ENCODE peak calls at places on chromosomes 2 and 18, in four cellular contexts. One of them, this sample, is unnamed. For H3K27me3, the result is how much of the 10 kb centered on the place peaks cover.

GRCh38 chr2:56410140-56410539 is 226.3 kb downstream of the CCDC85A start:
- DNase-seq in K562: no peak
- DNase-seq in HepG2: no peak
- DNase-seq in sigmoid colon: no peak
- DNase-seq in this sample: no peak

GRCh38 chr2:31058096-31058843 is 80.0 kb downstream of the GALNT14 start:
- DNase-seq in K562: no peak
- DNase-seq in HepG2: no peak
- DNase-seq in sigmoid colon: no peak
- DNase-seq in this sample: peak

GRCh38 chr2:118475622-118476021 is 371.8 kb downstream of the EN1 start:
- DNase-seq in K562: no peak
- DNase-seq in HepG2: no peak
- DNase-seq in sigmoid colon: no peak
- DNase-seq in this sample: no peak

GRCh38 chr2:53827398-53828175 is 32.2 kb downstream of the GPR75 start:
- DNase-seq in K562: no peak
- DNase-seq in HepG2: no peak
- DNase-seq in sigmoid colon: no peak
- DNase-seq in this sample: no peak

GRCh38 chr2:43897492-43897891 is 58.7 kb downstream of the ABCG8 start:
- DNase-seq in K562: no peak
- DNase-seq in HepG2: no peak
- DNase-seq in sigmoid colon: no peak
- DNase-seq in this sample: no peak

GRCh38 chr2:197919487-197919886 is 115.1 kb downstream of the PLCL1 start:
- DNase-seq in K562: no peak
- DNase-seq in HepG2: no peak
- DNase-seq in sigmoid colon: no peak
- DNase-seq in this sample: no peak

GRCh38 chr2:150120271-150120950 is 367.1 kb downstream of the RND3 start:
- DNase-seq in K562: no peak
- DNase-seq in HepG2: no peak
- DNase-seq in sigmoid colon: no peak
- DNase-seq in this sample: no peak

GRCh38 chr18:42069036-42069435 is 114.0 kb downstream of the PIK3C3 start:
- DNase-seq in K562: no peak
- DNase-seq in HepG2: no peak
- DNase-seq in sigmoid colon: no peak
- DNase-seq in this sample: no peak

GRCh38 chr2:102790086-102790453 is 28.2 kb downstream of the TMEM182 start:
- DNase-seq in K562: no peak
- DNase-seq in HepG2: no peak
- DNase-seq in sigmoid colon: no peak
- DNase-seq in this sample: no peak

GRCh38 chr2:26033270-26033768 is 565 bp upstream of the RAB10 start:
- DNase-seq in K562: no peak
- DNase-seq in HepG2: peak
- DNase-seq in sigmoid colon: no peak
- DNase-seq in this sample: no peak

GRCh38 chr2:236549165-236549564 is 20.5 kb upstream of the ACKR3 start:
- DNase-seq in K562: no peak
- DNase-seq in HepG2: no peak
- DNase-seq in sigmoid colon: no peak
- DNase-seq in this sample: peak

GRCh38 chr2:215435261-215435808 is 533 bp downstream of the FN1 start:
- DNase-seq in K562: peak
- DNase-seq in HepG2: no peak
- DNase-seq in sigmoid colon: peak
- DNase-seq in this sample: no peak
- TF ChIP-seq POLR2A in K562: no peak
- TF ChIP-seq POLR2A in HepG2: no peak
- TF ChIP-seq POLR2A in sigmoid colon: no peak
- TF ChIP-seq POLR2A in this sample: no peak

DNA sequence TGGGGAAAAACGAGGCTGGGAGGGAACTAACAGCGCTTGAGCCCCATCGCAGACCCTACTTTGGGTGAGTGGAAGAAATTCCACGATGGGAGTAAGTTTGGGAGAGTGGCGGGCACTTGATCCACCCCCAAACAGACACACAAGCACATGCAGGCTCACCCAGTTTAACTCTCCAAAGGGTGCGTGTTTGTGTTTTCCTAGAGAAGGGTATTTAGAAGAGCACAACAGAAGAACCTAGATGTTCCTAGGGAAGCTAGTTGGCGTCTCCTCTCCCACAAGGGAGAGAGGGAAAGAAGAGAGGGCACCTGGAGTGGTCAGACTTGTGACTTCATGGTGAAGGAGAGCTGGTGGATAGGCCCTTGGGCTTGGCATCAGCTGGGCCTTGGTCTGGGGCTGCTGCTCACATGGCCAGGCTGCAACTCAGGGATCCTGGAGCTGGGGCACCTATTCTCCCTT is 3.2 kb downstream of the GATA6 start:
- DNase-seq in K562: no peak
- DNase-seq in HepG2: no peak
- DNase-seq in sigmoid colon: no peak
- DNase-seq in this sample: no peak
- H3K27me3 ChIP-seq in K562: under half
- H3K27me3 ChIP-seq in HepG2: under half
- H3K27me3 ChIP-seq in sigmoid colon: under half
- H3K27me3 ChIP-seq in this sample: under half

DNA sequence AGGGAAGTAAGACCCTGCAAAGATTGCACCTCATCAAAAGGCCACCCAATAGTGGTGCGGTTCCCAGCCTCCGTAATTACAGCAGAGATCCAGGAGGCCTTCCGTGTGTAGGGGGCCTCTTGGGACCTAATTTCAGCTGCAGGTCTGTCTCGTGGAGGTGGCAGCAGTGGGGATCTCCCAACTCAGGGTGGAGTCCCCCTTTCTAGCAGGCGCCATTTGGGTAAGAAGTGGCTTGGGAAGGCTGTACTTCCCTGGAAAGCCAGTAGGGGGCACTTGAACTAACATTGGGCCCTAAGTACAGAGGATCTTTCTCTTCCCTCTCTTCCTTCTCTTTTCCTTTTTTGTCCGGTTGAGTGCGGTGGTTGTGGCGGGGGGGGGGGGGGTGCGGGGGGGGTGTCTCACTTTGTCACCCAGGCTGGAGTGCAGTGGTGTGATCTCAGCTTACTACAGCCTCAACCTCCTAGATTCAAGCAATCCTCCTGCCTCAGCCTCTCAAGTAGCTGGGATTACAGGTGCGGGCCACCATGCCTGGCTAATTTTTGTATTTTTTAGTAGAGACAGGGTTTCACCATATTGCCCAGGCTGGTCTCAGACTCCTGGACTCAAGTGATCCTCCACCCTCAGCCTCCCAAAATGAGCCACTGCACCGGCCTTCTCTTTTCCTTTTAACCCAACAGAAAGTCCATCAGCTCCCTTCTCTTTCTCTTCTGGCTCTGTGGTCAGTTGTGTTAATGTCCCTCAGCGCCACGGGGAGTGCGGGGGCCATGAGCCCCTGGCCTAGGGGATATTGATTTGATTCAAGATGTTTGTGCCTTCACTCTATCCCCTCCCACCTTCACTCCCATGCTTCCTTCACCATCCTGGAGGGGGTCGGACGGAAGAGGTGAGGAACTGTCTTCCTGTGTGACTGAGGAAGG is 32.0 kb downstream of the CENPO start:
- DNase-seq in K562: peak
- DNase-seq in HepG2: no peak
- DNase-seq in sigmoid colon: peak
- DNase-seq in this sample: peak
- TF ChIP-seq CTCF in K562: peak
- TF ChIP-seq CTCF in HepG2: peak
- TF ChIP-seq CTCF in sigmoid colon: no peak
- TF ChIP-seq CTCF in this sample: no peak

DNA sequence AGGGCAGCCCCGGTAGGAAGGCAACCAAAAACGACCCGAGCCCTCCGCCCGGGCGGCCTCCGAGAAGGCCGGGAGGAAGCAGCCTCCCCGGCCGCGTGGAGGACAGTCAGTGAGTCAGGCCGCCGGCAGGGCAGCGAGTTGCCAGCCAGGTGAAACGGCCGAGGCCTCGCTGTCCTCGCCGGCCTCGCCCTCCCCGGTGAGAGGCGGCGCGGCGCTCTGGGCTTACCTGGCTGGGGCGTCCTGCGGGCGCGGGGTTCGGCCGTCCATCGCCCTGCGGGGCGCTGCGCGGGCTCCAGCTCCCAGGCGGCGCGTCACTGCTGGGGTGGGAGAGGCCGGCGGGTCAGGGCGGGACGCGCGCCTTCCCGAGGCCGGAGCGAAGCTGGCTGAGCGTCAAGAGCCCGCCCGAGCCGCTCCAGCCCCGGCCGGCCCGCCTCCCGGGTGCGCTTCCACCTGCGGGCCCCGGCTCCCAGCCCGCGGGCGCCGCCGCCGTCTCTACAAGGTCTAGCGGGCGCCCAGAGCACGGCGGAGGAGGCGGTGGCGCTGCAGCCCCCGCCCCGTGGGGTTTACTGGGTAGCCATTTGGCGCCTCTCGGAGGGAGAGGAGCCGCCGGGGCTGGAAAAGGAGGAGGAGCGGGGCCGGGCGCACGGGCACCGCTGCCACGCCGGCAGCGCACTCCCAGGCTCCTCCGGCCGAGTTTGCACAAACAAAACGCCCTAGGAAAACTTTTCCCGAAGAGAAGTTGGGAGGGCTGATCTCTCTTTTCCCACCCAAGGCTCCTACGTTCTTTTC is 499 bp downstream of the COBLL1 start:
- DNase-seq in K562: peak
- DNase-seq in HepG2: peak
- DNase-seq in sigmoid colon: peak
- DNase-seq in this sample: no peak
- TF ChIP-seq POLR2A in K562: no peak
- TF ChIP-seq POLR2A in HepG2: peak
- TF ChIP-seq POLR2A in sigmoid colon: no peak
- TF ChIP-seq POLR2A in this sample: no peak

GRCh38 chr2:240291337-240291751 is 144.1 kb upstream of the GPC1 start:
- DNase-seq in K562: no peak
- DNase-seq in HepG2: no peak
- DNase-seq in sigmoid colon: no peak
- DNase-seq in this sample: no peak
- H3K27me3 ChIP-seq in K562: under half
- H3K27me3 ChIP-seq in HepG2: half or more
- H3K27me3 ChIP-seq in sigmoid colon: under half
- H3K27me3 ChIP-seq in this sample: under half

GRCh38 chr2:85797959-85798358 is 44.2 kb downstream of the ATOH8 start:
- DNase-seq in K562: peak
- DNase-seq in HepG2: peak
- DNase-seq in sigmoid colon: peak
- DNase-seq in this sample: no peak
- TF ChIP-seq CTCF in K562: peak
- TF ChIP-seq CTCF in HepG2: peak
- TF ChIP-seq CTCF in sigmoid colon: peak
- TF ChIP-seq CTCF in this sample: no peak

GRCh38 chr2:55114597-55114996 is 64.3 kb upstream of the RTN4 start:
- DNase-seq in K562: peak
- DNase-seq in HepG2: no peak
- DNase-seq in sigmoid colon: no peak
- DNase-seq in this sample: no peak
- TF ChIP-seq POLR2A in K562: no peak
- TF ChIP-seq POLR2A in HepG2: no peak
- TF ChIP-seq POLR2A in sigmoid colon: no peak
- TF ChIP-seq POLR2A in this sample: no peak

This sample was measured in vagina.